ENCODE peak calls at places on chromosomes 16 and 17, in six cellular contexts. One of them, this sample, is unnamed.

GRCh38 chr16:15949210-15950166 is at the start of gene ABCC1:
- DNase-seq in H1: no peak
- DNase-seq in GM12878: no peak
- DNase-seq in A549: peak; percentile 65
- DNase-seq in HepG2: peak; percentile 60
- DNase-seq in K562: peak; percentile 93
- DNase-seq in this sample: peak; percentile 95

GRCh38 chr16:11546522-11547485 is 39.9 kb downstream of the LITAF start:
- DNase-seq in K562: no peak
- DNase-seq in GM12878: no peak
- DNase-seq in HepG2: no peak
- DNase-seq in H1: no peak
- DNase-seq in A549: peak; percentile 36
- DNase-seq in this sample: no peak

GRCh38 chr16:89331371-89332109 is 114.0 kb downstream of the ZNF778 start:
- DNase-seq in GM12878: no peak
- DNase-seq in HepG2: no peak
- DNase-seq in A549: no peak
- DNase-seq in K562: no peak
- DNase-seq in H1: no peak
- DNase-seq in this sample: no peak

GRCh38 chr17:6474376-6474775 is 30.1 kb downstream of the PIMREG start:
- DNase-seq in A549: no peak
- DNase-seq in H1: no peak
- DNase-seq in K562: no peak
- DNase-seq in GM12878: no peak
- DNase-seq in HepG2: no peak
- DNase-seq in this sample: no peak

GRCh38 chr17:17042851-17043667 is 802 bp downstream of the MPRIP start:
- DNase-seq in GM12878: no peak
- DNase-seq in A549: no peak
- DNase-seq in H1: no peak
- DNase-seq in HepG2: no peak
- DNase-seq in K562: no peak
- DNase-seq in this sample: no peak

GRCh38 chr17:57898487-57899311 is 48.9 kb upstream of the MRPS23 start:
- DNase-seq in A549: no peak
- DNase-seq in GM12878: no peak
- DNase-seq in HepG2: peak; percentile 72
- DNase-seq in H1: peak; percentile 60
- DNase-seq in K562: no peak
- DNase-seq in this sample: peak; percentile 58

GRCh38 chr17:2655526-2655925 is 56.0 kb downstream of the CLUH start:
- DNase-seq in A549: no peak
- DNase-seq in H1: no peak
- DNase-seq in K562: no peak
- DNase-seq in HepG2: no peak
- DNase-seq in GM12878: no peak
- DNase-seq in this sample: no peak

GRCh38 chr17:61361084-61361483 is 38.6 kb upstream of the TBX2 start:
- DNase-seq in GM12878: no peak
- DNase-seq in HepG2: peak; percentile 66
- DNase-seq in A549: no peak
- DNase-seq in H1: no peak
- DNase-seq in K562: no peak
- DNase-seq in this sample: no peak

GRCh38 chr17:39950871-39951348 is 11.9 kb upstream of the GSDMA start:
- DNase-seq in A549: no peak
- DNase-seq in H1: no peak
- DNase-seq in K562: no peak
- DNase-seq in GM12878: no peak
- DNase-seq in HepG2: no peak
- DNase-seq in this sample: no peak

GRCh38 chr17:78873519-78874340 is 29.3 kb downstream of the CEP295NL start:
- DNase-seq in H1: no peak
- DNase-seq in A549: no peak
- DNase-seq in K562: no peak
- DNase-seq in HepG2: no peak
- DNase-seq in GM12878: no peak
- DNase-seq in this sample: peak; percentile 77

GRCh38 chr17:73757324-73757942 is 113.2 kb upstream of the SDK2 start:
- DNase-seq in GM12878: no peak
- DNase-seq in HepG2: no peak
- DNase-seq in K562: no peak
- DNase-seq in H1: no peak
- DNase-seq in A549: no peak
- DNase-seq in this sample: no peak

GRCh38 chr16:1890024-1890700 is 18.2 kb upstream of the MEIOB start:
- DNase-seq in HepG2: no peak
- DNase-seq in H1: no peak
- DNase-seq in GM12878: no peak
- DNase-seq in K562: peak; percentile 8
- DNase-seq in A549: no peak
- DNase-seq in this sample: peak; percentile 66

GRCh38 chr17:49523706-49524472 is 28.8 kb downstream of the NGFR start:
- DNase-seq in GM12878: no peak
- DNase-seq in H1: no peak
- DNase-seq in A549: no peak
- DNase-seq in K562: no peak
- DNase-seq in HepG2: no peak
- DNase-seq in this sample: peak; percentile 56
- TF ChIP-seq CHD2 in GM12878: no peak
- TF ChIP-seq CHD2 in H1: no peak
- TF ChIP-seq CHD2 in A549: no peak
- TF ChIP-seq CHD2 in K562: no peak
- TF ChIP-seq CHD2 in HepG2: no peak
- TF ChIP-seq CHD2 in this sample: peak; percentile 79

GRCh38 chr16:23668873-23669272 is 9.8 kb upstream of the PLK1 start:
- DNase-seq in GM12878: no peak
- DNase-seq in H1: no peak
- DNase-seq in HepG2: no peak
- DNase-seq in A549: no peak
- DNase-seq in K562: no peak
- DNase-seq in this sample: no peak

GRCh38 chr16:23668225-23668624 is 10.5 kb upstream of the PLK1 start:
- DNase-seq in HepG2: no peak
- DNase-seq in H1: no peak
- DNase-seq in A549: no peak
- DNase-seq in K562: no peak
- DNase-seq in GM12878: no peak
- DNase-seq in this sample: no peak

GRCh38 chr16:23666919-23667659 is 11.6 kb upstream of the PLK1 start:
- DNase-seq in GM12878: no peak
- DNase-seq in HepG2: no peak
- DNase-seq in A549: no peak
- DNase-seq in H1: no peak
- DNase-seq in K562: peak; percentile 82
- DNase-seq in this sample: no peak

GRCh38 chr16:23673971-23674614 is 4.6 kb upstream of the PLK1 start:
- DNase-seq in K562: no peak
- DNase-seq in A549: no peak
- DNase-seq in HepG2: peak; percentile 84
- DNase-seq in H1: no peak
- DNase-seq in GM12878: no peak
- DNase-seq in this sample: no peak

DNA sequence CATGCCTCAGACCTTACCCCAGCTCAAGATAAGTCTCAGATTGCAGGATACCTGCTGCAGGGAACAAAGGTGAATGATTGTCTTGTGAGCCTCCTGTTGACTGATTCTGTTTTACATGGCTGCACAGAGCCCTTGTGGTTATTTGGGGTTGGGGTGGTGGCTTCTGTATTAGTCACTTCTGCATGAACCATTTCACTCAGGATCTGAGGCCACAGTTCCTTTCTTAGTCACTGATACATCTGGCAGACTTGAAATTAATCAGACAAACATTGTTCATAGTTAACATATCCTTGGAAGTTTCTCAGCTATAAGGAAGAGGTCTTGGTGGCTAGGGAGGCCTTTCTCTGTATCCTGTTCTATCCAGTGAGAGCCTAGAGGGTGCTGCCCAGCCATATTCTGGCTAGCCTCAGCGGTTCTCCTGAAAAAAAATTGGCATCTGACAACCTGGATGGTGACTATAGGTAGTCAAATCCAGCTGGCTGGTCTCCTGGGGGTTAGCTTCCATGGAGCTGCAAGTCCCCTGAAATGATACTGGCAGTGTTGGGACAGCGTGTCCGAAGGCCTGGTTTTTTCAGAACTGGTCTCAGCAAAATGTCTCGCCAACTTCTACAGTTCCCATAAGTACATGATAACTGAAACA is 8.4 kb upstream of the PLK1 start:
- DNase-seq in HepG2: no peak
- DNase-seq in K562: no peak
- DNase-seq in A549: no peak
- DNase-seq in H1: no peak
- DNase-seq in GM12878: peak; percentile 77
- DNase-seq in this sample: no peak
- TF ChIP-seq CHD2 in HepG2: no peak
- TF ChIP-seq CHD2 in K562: no peak
- TF ChIP-seq CHD2 in A549: no peak
- TF ChIP-seq CHD2 in H1: no peak
- TF ChIP-seq CHD2 in GM12878: peak; percentile 42
- TF ChIP-seq CHD2 in this sample: no peak

GRCh38 chr17:1110844-1111598 is 68.8 kb downstream of the ABR start:
- DNase-seq in K562: no peak
- DNase-seq in H1: no peak
- DNase-seq in GM12878: no peak
- DNase-seq in A549: peak; percentile 90
- DNase-seq in HepG2: peak; percentile 79
- DNase-seq in this sample: peak; percentile 65
- TF ChIP-seq CHD2 in K562: no peak
- TF ChIP-seq CHD2 in H1: no peak
- TF ChIP-seq CHD2 in GM12878: no peak
- TF ChIP-seq CHD2 in A549: no peak
- TF ChIP-seq CHD2 in HepG2: no peak
- TF ChIP-seq CHD2 in this sample: no peak

GRCh38 chr17:8726477-8726876 is 18.2 kb downstream of the CCDC42 start:
- DNase-seq in HepG2: no peak
- DNase-seq in A549: no peak
- DNase-seq in K562: no peak
- DNase-seq in H1: no peak
- DNase-seq in GM12878: no peak
- DNase-seq in this sample: no peak
- TF ChIP-seq CHD2 in HepG2: no peak
- TF ChIP-seq CHD2 in A549: no peak
- TF ChIP-seq CHD2 in K562: no peak
- TF ChIP-seq CHD2 in H1: no peak
- TF ChIP-seq CHD2 in GM12878: no peak
- TF ChIP-seq CHD2 in this sample: no peak